ENCODE peak calls at places on chromosome 2, in seven cellular contexts. D, Q, K, A, O, P and C are unnamed samples.

GRCh38 chr2:114049826-114050225 is 159.9 kb downstream of the ACTR3 start:
- DNase-seq in P (no peak), O (no peak), K (no peak), A (no peak), D (no peak), Q (no peak), C (no peak)

GRCh38 chr2:3265981-3266726 is 111.5 kb downstream of the EIPR1 start:
- DNase-seq in A (no peak), K (no peak), O (no peak), P (no peak), D (peak), Q (no peak), C (peak)

GRCh38 chr2:82256983-82257382 is 1952.4 kb upstream of the LRRTM1 start:
- DNase-seq in O (no peak), P (no peak), D (no peak), A (no peak), K (no peak), Q (no peak), C (no peak)

GRCh38 chr2:54279385-54279784 is 23.4 kb upstream of the TSPYL6 start:
- DNase-seq in A (no peak), O (no peak), D (no peak), K (no peak), P (no peak), Q (no peak), C (no peak)

GRCh38 chr2:189347540-189347939 is 93.7 kb upstream of the WDR75 start:
- DNase-seq in A (no peak), Q (no peak), O (no peak), P (no peak), D (peak), K (no peak), C (no peak)

GRCh38 chr2:218394298-218395089 is 5.2 kb upstream of the CTDSP1 start:
- DNase-seq in Q (no peak), O (no peak), D (no peak), K (no peak), A (peak), P (no peak), C (no peak)

GRCh38 chr2:240686460-240686859 is 3.8 kb upstream of the AQP12B start:
- DNase-seq in O (no peak), D (no peak), Q (no peak), P (no peak), K (no peak), A (no peak), C (no peak)

GRCh38 chr2:224040753-224041152 is 1.7 kb upstream of the SERPINE2 start:
- DNase-seq in O (no peak), D (peak), Q (no peak), A (no peak), P (no peak), K (no peak), C (no peak)

GRCh38 chr2:227597993-227598392 is 700 bp upstream of the SCYGR2 start:
- DNase-seq in A (no peak), O (no peak), D (no peak), Q (no peak), P (no peak), K (no peak), C (no peak)

GRCh38 chr2:133812826-133813617 is 244.8 kb upstream of the NCKAP5 start:
- DNase-seq in D (no peak), K (no peak), O (no peak), Q (no peak), P (no peak), A (no peak), C (no peak)

GRCh38 chr2:102367331-102367971 is 11.9 kb downstream of the IL18R1 start:
- DNase-seq in P (peak), O (no peak), A (no peak), Q (no peak), K (no peak), D (no peak), C (no peak)

GRCh38 chr2:205909194-205909572 is 176.8 kb downstream of the INO80D start:
- DNase-seq in A (no peak), D (no peak), P (no peak), Q (no peak), K (no peak), O (no peak), C (no peak)

GRCh38 chr2:84424152-84424551 is 34.9 kb downstream of the SUCLG1 start:
- DNase-seq in K (no peak), D (no peak), A (no peak), P (no peak), Q (no peak), O (no peak), C (no peak)

GRCh38 chr2:177404243-177404642 is 11.7 kb downstream of the AGPS start:
- DNase-seq in O (no peak), P (no peak), K (no peak), A (no peak), Q (no peak), D (no peak), C (no peak)

GRCh38 chr2:113156278-113157107 is 17.3 kb upstream of the PSD4 start:
- DNase-seq in Q (no peak), P (no peak), K (no peak), O (no peak), A (no peak), D (peak), C (no peak)

GRCh38 chr2:60140180-60140579 is 413.3 kb downstream of the BCL11A start:
- DNase-seq in O (no peak), A (no peak), Q (no peak), K (no peak), D (no peak), P (no peak), C (no peak)

GRCh38 chr2:174748948-174749347 is 15.3 kb downstream of the CHRNA1 start:
- DNase-seq in P (peak), A (no peak), K (no peak), D (peak), O (peak), Q (peak), C (peak)

GRCh38 chr2:191696001-191696400 is 18.1 kb downstream of the NABP1 start:
- DNase-seq in Q (no peak), O (peak), A (no peak), P (no peak), K (no peak), D (peak), C (no peak)

GRCh38 chr2:75609937-75610508 is 36.6 kb upstream of the MRPL19 start:
- DNase-seq in P (no peak), K (no peak), Q (no peak), O (no peak), A (no peak), D (no peak), C (no peak)

GRCh38 chr2:7795358-7796199 is 878.4 kb downstream of the RNF144A start:
- DNase-seq in D (peak), A (no peak), O (no peak), K (no peak), P (no peak), Q (no peak), C (no peak)

GRCh38 chr2:199923924-199924323 is 12.8 kb downstream of the C2orf69 start:
- DNase-seq in D (no peak), O (no peak), Q (no peak), K (no peak), A (no peak), P (no peak), C (no peak)